ENCODE peak calls at places on chromosomes 16 and 17, in four cellular contexts. U is stomach, E is testis, B is A549. X is an unnamed sample.

GRCh38 chr16:15833551-15833950 is 23.3 kb downstream of the MYH11 start:
- DNase-seq in E (no peak), U (no peak), B (no peak), X (no peak)

GRCh38 chr17:81651692-81652091 is 4.7 kb downstream of the PDE6G start:
- DNase-seq in E (peak; percentile 34), B (peak; percentile 85), U (no peak), X (peak; percentile 67)

GRCh38 chr17:71792966-71793365 is 327.9 kb upstream of the SOX9 start:
- DNase-seq in E (no peak), U (no peak), B (no peak), X (no peak)

GRCh38 chr16:56824335-56824734 is 40.7 kb upstream of the SLC12A3 start:
- DNase-seq in B (peak; percentile 30), U (peak; percentile 29), E (peak; percentile 36), X (no peak)

GRCh38 chr17:80527016-80527645 is 17.5 kb upstream of the RPTOR start:
- DNase-seq in B (no peak), E (no peak), U (no peak), X (no peak)

GRCh38 chr17:73309727-73310555 is 1.9 kb downstream of the CDC42EP4 start:
- DNase-seq in U (peak; percentile 78), B (no peak), E (peak; percentile 88), X (peak; percentile 92)

GRCh38 chr16:21301168-21301894 is 23.2 kb upstream of the CRYM start:
- DNase-seq in U (peak; percentile 72), B (peak; percentile 93), E (peak; percentile 82), X (peak; percentile 79)

GRCh38 chr16:89700100-89700648 is 1.3 kb downstream of the SPATA2L start:
- DNase-seq in B (peak; percentile 99), U (peak; percentile 100), E (peak; percentile 100), X (peak; percentile 99)

GRCh38 chr16:89829630-89830437 is 1.6 kb downstream of the SPIRE2 start:
- DNase-seq in E (no peak), U (no peak), B (no peak), X (no peak)

GRCh38 chr16:1930338-1930720 is 12.1 kb upstream of the HS3ST6 start:
- DNase-seq in B (no peak), E (no peak), U (no peak), X (no peak)

GRCh38 chr16:1932050-1933028 is 10.7 kb downstream of the MSRB1 start:
- DNase-seq in B (peak; percentile 80), E (peak; percentile 43), U (peak; percentile 69), X (no peak)

GRCh38 chr16:1933097-1933661 is 9.8 kb downstream of the MSRB1 start:
- DNase-seq in B (no peak), E (no peak), U (no peak), X (no peak)

GRCh38 chr16:1929105-1929504 is 10.9 kb upstream of the HS3ST6 start:
- DNase-seq in B (peak; percentile 73), U (no peak), E (peak; percentile 35), X (no peak)

GRCh38 chr16:1929578-1930337 is 11.5 kb upstream of the HS3ST6 start:
- DNase-seq in B (peak; percentile 88), U (peak; percentile 93), E (peak; percentile 91), X (peak; percentile 90)
- TF ChIP-seq POLR2A in B (peak; percentile 39), U (no peak), E (no peak), X (no peak)

GRCh38 chr17:16005641-16006040 is 6.0 kb downstream of the TTC19 start:
- DNase-seq in U (no peak), B (no peak), E (no peak), X (no peak)
- TF ChIP-seq POLR2A in U (no peak), B (no peak), E (no peak), X (no peak)

GRCh38 chr17:76585649-76586593 is at the start of gene ST6GALNAC2:
- DNase-seq in B (peak; percentile 59), U (peak; percentile 84), E (peak; percentile 69), X (peak; percentile 69)
- TF ChIP-seq POLR2A in B (no peak), U (no peak), E (no peak), X (no peak)

GRCh38 chr17:59786536-59787319 is 79.3 kb downstream of the VMP1 start:
- DNase-seq in E (peak; percentile 30), B (peak; percentile 100), U (peak; percentile 61), X (peak; percentile 94)
- TF ChIP-seq POLR2A in E (no peak), B (no peak), U (no peak), X (peak; percentile 94)

GRCh38 chr17:18291718-18292540 is 22.9 kb downstream of the TOP3A start:
- DNase-seq in U (no peak), E (no peak), B (no peak), X (no peak)
- TF ChIP-seq POLR2A in U (no peak), E (no peak), B (no peak), X (no peak)